ENCODE peak calls at places on chromosomes 11 and 22, in six cellular contexts. N is IMR-90, G is neuronal stem cell, Z is H9, J is mesendoderm, E is H1. T is an unnamed sample.
A peak's percentile ranks its signal among the peaks of the same experiment; 100 is the strongest.

GRCh38 chr22:48511211-48511610 is 1316.5 kb downstream of the BRD1 start:
- DNase-seq in N (no peak), G (no peak), Z (no peak), J (no peak), E (no peak), T (no peak)

GRCh38 chr11:119691020-119691666 is 37.9 kb downstream of the NECTIN1 start:
- DNase-seq in N (no peak), G (no peak), Z (no peak), J (no peak), E (no peak), T (no peak)

GRCh38 chr22:24809331-24809730 is 3.3 kb downstream of the SGSM1 start:
- DNase-seq in N (no peak), G (no peak), Z (no peak), J (no peak), E (no peak), T (no peak)

GRCh38 chr11:1297576-1298473 is 11.6 kb downstream of the TOLLIP start:
- DNase-seq in N (no peak), G (no peak), Z (peak; percentile 13), J (no peak), E (no peak), T (no peak)

GRCh38 chr22:26038365-26038764 is 130.9 kb upstream of the SEZ6L start:
- DNase-seq in N (no peak), G (no peak), Z (no peak), J (peak; percentile 23), E (no peak), T (no peak)

GRCh38 chr11:41414771-41415440 is 44.5 kb downstream of the LRRC4C start:
- DNase-seq in N (no peak), G (no peak), Z (no peak), J (no peak), E (no peak), T (no peak)

GRCh38 chr11:57313071-57313787 is 11.5 kb downstream of the TNKS1BP1 start:
- DNase-seq in N (no peak), G (no peak), Z (no peak), J (no peak), E (no peak), T (no peak)

GRCh38 chr11:73597340-73597955 is 464 bp downstream of the FAM168A start:
- DNase-seq in N (no peak), G (peak; percentile 24), Z (no peak), J (peak; percentile 37), E (no peak), T (peak; percentile 13)

GRCh38 chr11:116224154-116224888 is 548.5 kb downstream of the BUD13 start:
- DNase-seq in N (peak; percentile 22), G (peak; percentile 51), Z (peak; percentile 57), J (peak; percentile 53), E (no peak), T (peak; percentile 33)

GRCh38 chr11:113103932-113104331 is 142.7 kb downstream of the NCAM1 start:
- DNase-seq in N (no peak), G (no peak), Z (no peak), J (no peak), E (no peak), T (no peak)

GRCh38 chr11:11028017-11028692 is 170.3 kb upstream of the ZBED5 start:
- DNase-seq in N (peak; percentile 44), G (peak; percentile 48), Z (peak; percentile 85), J (peak; percentile 77), E (peak; percentile 49), T (peak; percentile 60)

GRCh38 chr22:44003776-44004460 is 20.2 kb upstream of the PARVB start:
- DNase-seq in N (no peak), G (no peak), Z (peak; percentile 74), J (peak; percentile 67), E (no peak), T (no peak)

GRCh38 chr11:46555269-46556054 is 38.4 kb downstream of the AMBRA1 start:
- DNase-seq in N (no peak), G (no peak), Z (no peak), J (no peak), E (no peak), T (no peak)

GRCh38 chr11:47514825-47515647 is 37.9 kb downstream of the CELF1 start:
- DNase-seq in N (peak; percentile 95), G (no peak), Z (peak; percentile 16), J (peak; percentile 71), E (no peak), T (peak; percentile 91)

GRCh38 chr22:19085233-19086043 is 36.8 kb downstream of the DGCR2 start:
- DNase-seq in N (peak; percentile 52), G (no peak), Z (no peak), J (peak; percentile 60), E (no peak), T (peak; percentile 59)

GRCh38 chr11:122209619-122210377 is 93.8 kb upstream of the BLID start:
- DNase-seq in N (peak; percentile 88), G (no peak), Z (no peak), J (no peak), E (no peak), T (peak; percentile 76)

GRCh38 chr11:121928597-121929580 is 187.1 kb downstream of the BLID start:
- DNase-seq in N (no peak), G (peak; percentile 18), Z (peak; percentile 49), J (peak; percentile 49), E (no peak), T (no peak)

GRCh38 chr11:36605221-36606216 is 7.5 kb upstream of the RAG2 start:
- DNase-seq in N (no peak), G (no peak), Z (no peak), J (no peak), E (no peak), T (no peak)

GRCh38 chr22:45314789-45315188 is 5.1 kb downstream of the FAM118A start:
- DNase-seq in N (no peak), G (no peak), Z (no peak), J (no peak), E (no peak), T (no peak)

GRCh38 chr11:131491503-131491902 is 121.1 kb downstream of the NTM start:
- DNase-seq in N (peak; percentile 30), G (no peak), Z (no peak), J (no peak), E (no peak), T (peak; percentile 5)

GRCh38 chr11:8794126-8794525 is 111.5 kb downstream of the RPL27A start:
- DNase-seq in N (no peak), G (no peak), Z (no peak), J (no peak), E (no peak), T (no peak)

GRCh38 chr11:1082728-1083620 is 8.3 kb downstream of the MUC2 start:
- DNase-seq in N (no peak), G (no peak), Z (no peak), J (no peak), E (no peak), T (no peak)

GRCh38 chr11:116267146-116267545 is 505.6 kb downstream of the BUD13 start:
- DNase-seq in N (no peak), G (no peak), Z (no peak), J (no peak), E (no peak), T (no peak)

GRCh38 chr11:59865031-59865430 is 1.3 kb downstream of the TCN1 start:
- DNase-seq in N (no peak), G (no peak), Z (no peak), J (no peak), E (no peak), T (no peak)

GRCh38 chr11:8260202-8260996 is 3.3 kb downstream of the LMO1 start:
- DNase-seq in N (no peak), G (no peak), Z (peak; percentile 15), J (no peak), E (no peak), T (no peak)

GRCh38 chr11:44773351-44773965 is 46.7 kb downstream of the TSPAN18 start:
- DNase-seq in N (peak; percentile 20), G (no peak), Z (peak; percentile 8), J (no peak), E (no peak), T (no peak)

GRCh38 chr11:122330466-122330865 is 214.5 kb upstream of the BLID start:
- DNase-seq in N (peak; percentile 8), G (no peak), Z (no peak), J (no peak), E (no peak), T (no peak)

GRCh38 chr22:49522582-49523373 is 304.9 kb downstream of the BRD1 start:
- DNase-seq in N (no peak), G (no peak), Z (no peak), J (no peak), E (no peak), T (no peak)

GRCh38 chr11:70066136-70066520 is 12.0 kb upstream of the ANO1 start:
- DNase-seq in N (no peak), G (no peak), Z (peak; percentile 19), J (no peak), E (no peak), T (no peak)

GRCh38 chr22:40348025-40348658 is 1.8 kb downstream of the ADSL start:
- DNase-seq in N (peak; percentile 62), G (no peak), Z (no peak), J (peak; percentile 66), E (no peak), T (peak; percentile 68)

GRCh38 chr11:22558638-22559037 is 67.0 kb downstream of the FANCF start:
- DNase-seq in N (peak; percentile 1), G (no peak), Z (no peak), J (no peak), E (no peak), T (no peak)

GRCh38 chr11:5046226-5046625 is at the start of gene OR52J3:
- DNase-seq in N (no peak), G (no peak), Z (no peak), J (no peak), E (no peak), T (no peak)
- H3K9ac ChIP-seq in N (no peak within 1 kb of the TSS), G (no peak within 1 kb of the TSS), Z (no peak within 1 kb of the TSS), J (no peak within 1 kb of the TSS), E (no peak within 1 kb of the TSS), T (no peak within 1 kb of the TSS)

GRCh38 chr11:64004590-64004984 is 18.3 kb downstream of the OTUB1 start:
- DNase-seq in N (no peak), G (no peak), Z (no peak), J (no peak), E (no peak), T (peak; percentile 27)
- H2BK15ac ChIP-seq in N (no peak overlapping the region), G (no peak overlapping the region), Z (no peak overlapping the region), J (no peak overlapping the region), E (no peak overlapping the region), T (no peak overlapping the region)

GRCh38 chr22:21758465-21758864 is 22.9 kb upstream of the YPEL1 start:
- DNase-seq in N (no peak), G (no peak), Z (no peak), J (no peak), E (no peak), T (no peak)
- H3K4me2 ChIP-seq in N (no peak overlapping the region), G (no peak overlapping the region), Z (no peak overlapping the region), J (no peak overlapping the region), E (no peak overlapping the region), T (no peak overlapping the region)

DNA sequence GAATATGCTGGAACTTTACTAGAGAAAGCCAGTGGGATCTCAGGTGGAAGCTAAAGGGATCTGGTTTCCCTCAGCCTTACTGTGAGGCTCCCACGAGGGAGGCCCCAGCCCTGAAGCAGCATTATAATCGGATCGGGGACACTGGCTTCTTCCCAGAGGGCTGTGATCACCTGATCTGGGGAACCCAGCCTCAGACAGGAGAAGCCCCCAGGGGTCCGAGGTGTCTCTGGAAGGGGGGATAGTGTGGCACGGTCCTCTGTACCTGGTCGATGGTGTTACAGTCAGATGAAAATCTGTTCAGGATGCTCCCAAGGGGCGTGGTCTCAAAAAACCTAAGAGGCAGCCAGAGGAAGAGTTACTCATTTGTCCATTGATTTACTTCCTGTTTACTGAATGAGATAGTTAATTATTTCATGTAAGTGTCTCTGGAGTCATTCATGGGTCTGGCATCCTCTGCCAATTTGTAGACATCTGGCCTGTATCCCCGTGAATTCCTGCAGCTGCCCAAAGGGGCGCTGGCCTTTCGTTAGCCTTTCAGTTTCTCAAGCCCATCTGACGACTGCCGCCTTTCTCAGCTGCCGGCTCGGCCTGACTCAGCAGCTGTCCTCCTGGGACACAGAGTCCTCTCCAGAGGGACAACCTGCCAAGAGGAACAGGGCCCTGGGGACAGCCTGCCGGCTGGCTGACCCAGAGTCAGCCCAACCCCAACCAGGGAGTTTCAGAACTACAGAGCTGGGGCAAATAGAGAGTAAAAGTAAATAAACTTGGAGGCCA is 17.0 kb upstream of the KCNJ11 start:
- DNase-seq in N (peak; percentile 7), G (no peak), Z (peak; percentile 54), J (peak; percentile 58), E (no peak), T (peak; percentile 70)
- H3K9ac ChIP-seq in N (no peak overlapping the region), G (no peak overlapping the region), Z (no peak overlapping the region), J (no peak overlapping the region), E (no peak overlapping the region), T (no peak overlapping the region)

T was measured in mesenchymal stem cell.